ENCODE peak calls at places on chromosomes 5 and 9, in five cellular contexts. Z is HuH-7.5; E is fibroblast of the aortic adventitia; X is activated T-helper 1 cell treated with Interleukin-2 at 50 U/mL for 16 hours; V is activated naive CD4-positive, alpha-beta T cell treated with anti-CD3 and anti-CD28 coated beads for 36 hours. I is an unnamed sample.

GRCh38 chr9:91166796-91167366 is 194.8 kb downstream of the AUH start:
- DNase-seq in V (peak; percentile 1), E (no peak), X (no peak), Z (no peak), I (no peak)

GRCh38 chr5:54743997-54744788 is 226.6 kb downstream of the SNX18 start:
- DNase-seq in Z (no peak), V (peak; percentile 66), E (peak; percentile 97), X (peak; percentile 27), I (peak; percentile 5)

GRCh38 chr5:140634103-140634502 is 1.1 kb upstream of the CD14 start:
- DNase-seq in V (no peak), X (no peak), Z (no peak), E (no peak), I (no peak)

GRCh38 chr9:123609844-123610243 is 253.8 kb downstream of the CRB2 start:
- DNase-seq in X (no peak), V (no peak), Z (no peak), E (no peak), I (no peak)

GRCh38 chr5:138594305-138595058 is 19.3 kb upstream of the HSPA9 start:
- DNase-seq in V (no peak), X (no peak), Z (no peak), E (no peak), I (no peak)

GRCh38 chr5:672329-673139 is 20.6 kb downstream of the TPPP start:
- DNase-seq in Z (no peak), E (peak; percentile 70), X (peak; percentile 50), V (peak; percentile 48), I (peak; percentile 82)

GRCh38 chr9:127074561-127075548 is 47.6 kb downstream of the ANGPTL2 start:
- DNase-seq in V (no peak), Z (no peak), E (no peak), X (no peak), I (no peak)

GRCh38 chr5:170219615-170220014 is 13.2 kb upstream of the C5orf58 start:
- DNase-seq in V (peak; percentile 5), Z (no peak), X (no peak), E (peak; percentile 31), I (no peak)

GRCh38 chr5:179225387-179225786 is 119.9 kb downstream of the ADAMTS2 start:
- DNase-seq in X (no peak), E (no peak), Z (no peak), V (no peak), I (no peak)